ENCODE peak calls at places on chromosomes 12 and 14, in six cellular contexts. G, P, C, U, B and K are unnamed samples.
A peak's percentile ranks its signal among the peaks of the same experiment; 100 is the strongest.

GRCh38 chr12:58919271-58920101 is 818 bp downstream of the LRIG3 start:
- DNase-seq in G (peak; percentile 49), P (peak; percentile 32), C (no peak), U (peak; percentile 44), B (no peak), K (peak; percentile 23)

GRCh38 chr12:47312794-47313426 is 233.2 kb upstream of the AMIGO2 start:
- DNase-seq in G (no peak), P (no peak), C (no peak), U (no peak), B (no peak), K (peak; percentile 42)

GRCh38 chr14:39251547-39251946 is 17.8 kb downstream of the MIA2 start:
- DNase-seq in G (no peak), P (no peak), C (no peak), U (no peak), B (no peak), K (no peak)

GRCh38 chr14:104130974-104131651 is 7.3 kb upstream of the KIF26A start:
- DNase-seq in G (no peak), P (no peak), C (no peak), U (peak; percentile 62), B (no peak), K (no peak)

GRCh38 chr12:49342914-49343731 is 3.6 kb upstream of the DNAJC22 start:
- DNase-seq in G (no peak), P (no peak), C (no peak), U (no peak), B (no peak), K (no peak)

GRCh38 chr12:53049582-53050318 is at the start of gene TNS2:
- DNase-seq in G (peak; percentile 81), P (peak; percentile 87), C (no peak), U (peak; percentile 82), B (no peak), K (no peak)

GRCh38 chr12:30420561-30420960 is 275.1 kb downstream of the IPO8 start:
- DNase-seq in G (no peak), P (no peak), C (no peak), U (no peak), B (peak; percentile 39), K (no peak)

GRCh38 chr12:26269554-26270284 is 74.3 kb downstream of the SSPN start:
- DNase-seq in G (no peak), P (no peak), C (no peak), U (no peak), B (no peak), K (no peak)

GRCh38 chr12:52216107-52216506 is 16.9 kb upstream of the KRT7 start:
- DNase-seq in G (no peak), P (no peak), C (no peak), U (no peak), B (no peak), K (no peak)

GRCh38 chr14:88026890-88027289 is 22.0 kb downstream of the GPR65 start:
- DNase-seq in G (no peak), P (no peak), C (peak; percentile 50), U (no peak), B (no peak), K (no peak)

GRCh38 chr12:2679068-2679815 is 115.5 kb upstream of the FKBP4 start:
- DNase-seq in G (peak; percentile 13), P (no peak), C (no peak), U (no peak), B (no peak), K (no peak)

GRCh38 chr12:7129647-7130536 is at the start of gene CLSTN3:
- DNase-seq in G (peak; percentile 92), P (peak; percentile 28), C (peak; percentile 84), U (peak; percentile 74), B (no peak), K (no peak)

GRCh38 chr14:58239259-58240210 is 5.1 kb upstream of the PSMA3 start:
- DNase-seq in G (peak; percentile 74), P (peak; percentile 23), C (peak; percentile 84), U (peak; percentile 75), B (peak; percentile 36), K (peak; percentile 77)

GRCh38 chr12:92445253-92446081 is 257.3 kb upstream of the PLEKHG7 start:
- DNase-seq in G (no peak), P (no peak), C (no peak), U (no peak), B (no peak), K (no peak)

DNA sequence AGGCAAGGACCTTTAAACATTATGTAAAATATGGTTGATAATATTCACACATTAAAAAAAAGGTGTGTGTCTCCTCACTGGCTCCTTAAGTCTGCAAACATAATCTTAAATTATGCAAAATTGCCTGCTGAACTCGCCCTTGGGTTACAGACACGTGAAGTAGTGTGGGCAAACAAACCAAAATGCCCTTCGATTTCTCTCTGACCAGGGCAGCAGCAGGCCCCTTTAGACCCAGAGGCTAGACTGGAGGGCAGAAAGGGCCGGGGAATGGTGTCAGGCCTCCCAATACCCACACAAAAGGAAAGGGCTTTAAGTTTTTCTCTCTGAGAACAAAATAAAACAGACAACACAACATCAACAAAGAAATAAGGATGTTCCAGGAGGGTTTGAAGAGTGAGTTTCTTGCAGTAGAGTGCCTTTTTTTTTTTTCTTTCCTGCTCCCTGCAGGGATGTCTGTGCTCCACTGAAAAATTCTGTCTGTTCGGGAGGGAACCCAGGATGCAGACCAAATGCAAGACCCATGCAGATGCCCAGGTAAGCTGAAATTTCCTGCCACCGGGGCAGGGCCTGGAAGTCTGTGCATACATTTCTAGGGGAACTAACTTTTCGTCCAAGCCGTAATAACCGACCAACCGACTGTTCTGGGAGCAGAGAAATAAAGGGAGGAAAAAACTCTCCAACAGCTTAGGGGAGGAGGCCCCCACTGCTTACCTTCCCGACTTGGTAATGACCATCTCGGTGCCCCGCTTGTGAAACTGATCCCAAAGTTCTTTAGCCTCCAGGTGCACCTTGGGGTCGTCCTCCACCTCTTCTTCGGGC is 1.7 kb downstream of the TBX3 start:
- DNase-seq in G (no peak), P (no peak), C (no peak), U (no peak), B (no peak), K (no peak)
- H3K4me3 ChIP-seq in G (peak overlapping the region; percentile 58), P (peak overlapping the region; percentile 65), C (no peak overlapping the region), U (peak overlapping the region; percentile 79), B (peak overlapping the region; percentile 90), K (peak overlapping the region; percentile 58)

DNA sequence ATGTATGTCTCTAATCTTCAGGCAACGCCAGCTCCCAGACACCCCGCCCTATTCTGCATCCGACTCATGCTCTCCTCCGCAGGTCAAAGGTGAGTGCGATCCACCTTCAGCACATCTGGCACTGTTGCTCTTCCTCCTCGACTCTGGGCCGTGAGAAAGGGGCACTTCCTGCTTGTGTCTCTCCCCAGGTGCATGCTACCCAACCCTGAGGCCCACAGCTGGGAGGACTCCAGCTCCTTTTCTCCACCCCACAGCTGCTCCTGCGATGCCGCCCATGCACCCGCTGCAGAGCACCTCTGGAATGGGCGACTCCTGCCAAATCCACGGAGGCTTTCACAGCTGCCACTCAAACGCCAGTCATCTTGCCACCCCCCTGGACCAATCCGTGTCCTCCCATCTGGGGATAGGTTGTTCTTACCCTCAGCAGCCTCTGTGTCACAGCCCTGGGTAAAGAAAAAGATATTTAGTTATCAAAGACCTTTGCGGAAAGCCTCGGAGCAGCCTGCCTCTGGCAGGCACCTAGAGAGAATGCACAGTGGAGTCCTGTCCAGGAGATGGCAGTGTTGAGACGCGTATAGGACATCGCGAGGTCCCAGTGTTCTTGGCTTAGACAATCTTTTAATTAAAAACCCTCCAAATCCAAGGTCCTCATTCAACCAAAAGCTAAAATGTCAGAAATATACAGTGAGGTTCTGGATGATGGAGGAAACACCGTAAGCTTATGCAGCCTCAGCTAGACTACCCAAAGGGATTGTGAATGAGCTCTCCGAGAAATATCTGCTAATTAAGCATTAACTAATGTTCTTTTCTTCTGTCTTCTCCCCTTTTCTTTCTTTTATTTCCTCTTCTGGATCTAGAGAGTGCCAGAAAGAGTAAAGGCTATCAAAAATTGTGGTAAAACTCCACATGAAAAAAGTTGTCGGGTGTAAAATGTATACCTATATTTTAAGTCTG is 54.3 kb downstream of the MYRFL start:
- DNase-seq in G (peak; percentile 57), P (peak; percentile 38), C (peak; percentile 40), U (peak; percentile 72), B (peak; percentile 66), K (peak; percentile 23)
- H3K4me3 ChIP-seq in G (no peak overlapping the region), P (peak overlapping the region; percentile 19), C (no peak overlapping the region), U (no peak overlapping the region), B (no peak overlapping the region), K (peak overlapping the region; percentile 7)

GRCh38 chr14:89576960-89577359 is 159.9 kb upstream of the FOXN3 start:
- DNase-seq in G (no peak), P (no peak), C (no peak), U (no peak), B (no peak), K (no peak)
- H3K4me3 ChIP-seq in G (no peak overlapping the region), P (no peak overlapping the region), C (no peak overlapping the region), U (no peak overlapping the region), B (no peak overlapping the region), K (no peak overlapping the region)

DNA sequence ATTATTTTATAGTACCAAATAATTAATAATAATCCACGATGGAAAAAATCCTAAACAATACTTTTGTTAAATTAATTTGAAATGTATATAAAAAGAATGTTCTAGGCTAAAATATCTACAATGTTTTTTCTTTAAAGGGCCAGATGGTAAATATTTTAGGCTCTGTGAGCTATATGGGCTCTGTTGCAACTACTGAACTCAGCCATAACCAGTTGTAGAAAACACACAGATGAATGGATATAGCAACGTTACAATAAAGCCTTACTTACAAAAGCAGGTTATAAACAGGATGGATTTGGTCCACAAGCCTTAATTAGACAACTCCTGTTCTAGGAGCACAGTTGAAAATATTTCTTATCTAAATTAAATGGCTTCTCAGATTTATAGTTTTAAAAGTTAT is 245.2 kb downstream of the KCNC2 start:
- DNase-seq in G (no peak), P (no peak), C (no peak), U (no peak), B (no peak), K (no peak)
- H3K4me3 ChIP-seq in G (no peak overlapping the region), P (no peak overlapping the region), C (no peak overlapping the region), U (no peak overlapping the region), B (no peak overlapping the region), K (no peak overlapping the region)

GRCh38 chr12:77010637-77011548 is 54.5 kb downstream of the E2F7 start:
- DNase-seq in G (peak; percentile 74), P (peak; percentile 64), C (peak; percentile 36), U (peak; percentile 66), B (peak; percentile 49), K (no peak)
- H3K4me3 ChIP-seq in G (no peak overlapping the region), P (no peak overlapping the region), C (no peak overlapping the region), U (no peak overlapping the region), B (no peak overlapping the region), K (no peak overlapping the region)

DNA sequence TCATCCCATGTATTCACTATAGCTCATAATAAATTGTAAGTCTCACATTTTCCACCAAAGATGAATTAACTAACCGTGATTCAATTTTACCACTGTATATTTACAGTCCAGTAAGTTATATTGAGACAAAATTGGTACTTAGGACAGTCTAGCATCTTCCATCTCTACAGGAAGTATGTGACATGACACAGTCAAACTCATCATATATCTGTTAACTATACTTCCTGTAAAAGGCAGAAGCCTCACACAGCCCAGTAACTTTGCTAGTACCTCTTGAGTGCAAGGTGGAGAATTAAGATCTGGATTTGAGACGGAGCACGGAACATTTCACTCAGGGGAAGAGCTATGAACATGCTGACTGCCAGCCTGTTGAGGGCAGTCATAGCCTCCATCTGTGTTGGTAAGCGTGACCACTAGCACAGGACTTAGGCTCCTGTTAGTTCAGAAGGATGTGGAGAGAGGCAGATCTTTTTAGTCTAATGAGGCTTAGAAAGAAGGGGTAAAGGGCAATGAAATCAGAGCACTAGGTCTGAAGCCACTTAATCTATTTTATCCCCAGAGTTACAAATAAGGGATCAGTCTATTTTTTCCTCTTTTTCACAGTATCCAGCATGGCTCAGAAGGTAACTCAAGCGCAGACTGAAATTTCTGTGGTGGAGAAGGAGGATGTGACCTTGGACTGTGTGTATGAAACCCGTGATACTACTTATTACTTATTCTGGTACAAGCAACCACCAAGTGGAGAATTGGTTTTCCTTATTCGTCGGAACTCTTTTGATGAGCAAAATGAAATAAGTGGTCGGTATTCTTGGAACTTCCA is 333.9 kb upstream of the OR4E1 start:
- DNase-seq in G (no peak), P (no peak), C (no peak), U (no peak), B (no peak), K (no peak)
- H3K4me3 ChIP-seq in G (no peak overlapping the region), P (no peak overlapping the region), C (peak overlapping the region; percentile 22), U (no peak overlapping the region), B (no peak overlapping the region), K (no peak overlapping the region)